ENCODE peak calls at places on chromosome 7, in ten cellular contexts. One of them, this sample, is unnamed.

GRCh38 chr7:24436131-24436920 is 136.9 kb upstream of the PALS2 start:
- DNase-seq in cardiac fibroblast: no peak
- DNase-seq in cardiac muscle cell: no peak
- DNase-seq in breast epithelium: no peak
- DNase-seq in brain microvascular endothelial cell: no peak
- DNase-seq in BE2C: no peak
- DNase-seq in AG04450: no peak
- DNase-seq in thoracic aorta: no peak
- DNase-seq in upper lobe of right lung: no peak
- DNase-seq in GM12865: no peak
- DNase-seq in this sample: no peak

GRCh38 chr7:49624611-49625010 is 148.8 kb upstream of the VWC2 start:
- DNase-seq in cardiac muscle cell: no peak
- DNase-seq in brain microvascular endothelial cell: no peak
- DNase-seq in BE2C: no peak
- DNase-seq in breast epithelium: no peak
- DNase-seq in GM12865: no peak
- DNase-seq in thoracic aorta: no peak
- DNase-seq in AG04450: no peak
- DNase-seq in cardiac fibroblast: no peak
- DNase-seq in upper lobe of right lung: no peak
- DNase-seq in this sample: no peak

GRCh38 chr7:98515201-98515600 is 101.9 kb upstream of the NPTX2 start:
- DNase-seq in upper lobe of right lung: no peak
- DNase-seq in thoracic aorta: no peak
- DNase-seq in GM12865: no peak
- DNase-seq in cardiac fibroblast: no peak
- DNase-seq in breast epithelium: no peak
- DNase-seq in brain microvascular endothelial cell: no peak
- DNase-seq in cardiac muscle cell: no peak
- DNase-seq in AG04450: no peak
- DNase-seq in BE2C: no peak
- DNase-seq in this sample: no peak

GRCh38 chr7:139669106-139670061 is 108.4 kb downstream of the HIPK2 start:
- DNase-seq in breast epithelium: no peak
- DNase-seq in GM12865: peak; percentile 47
- DNase-seq in cardiac muscle cell: no peak
- DNase-seq in BE2C: peak; percentile 48
- DNase-seq in thoracic aorta: no peak
- DNase-seq in upper lobe of right lung: no peak
- DNase-seq in cardiac fibroblast: no peak
- DNase-seq in brain microvascular endothelial cell: no peak
- DNase-seq in AG04450: no peak
- DNase-seq in this sample: no peak

GRCh38 chr7:30091431-30092386 is 43.1 kb upstream of the MTURN start:
- DNase-seq in upper lobe of right lung: no peak
- DNase-seq in cardiac fibroblast: peak; percentile 88
- DNase-seq in GM12865: no peak
- DNase-seq in thoracic aorta: no peak
- DNase-seq in cardiac muscle cell: peak; percentile 88
- DNase-seq in brain microvascular endothelial cell: no peak
- DNase-seq in breast epithelium: no peak
- DNase-seq in AG04450: peak; percentile 16
- DNase-seq in BE2C: no peak
- DNase-seq in this sample: no peak

GRCh38 chr7:119720541-119720940 is 552.4 kb upstream of the KCND2 start:
- DNase-seq in thoracic aorta: no peak
- DNase-seq in breast epithelium: no peak
- DNase-seq in BE2C: no peak
- DNase-seq in GM12865: no peak
- DNase-seq in cardiac fibroblast: peak; percentile 87
- DNase-seq in brain microvascular endothelial cell: peak; percentile 75
- DNase-seq in upper lobe of right lung: no peak
- DNase-seq in AG04450: peak; percentile 58
- DNase-seq in cardiac muscle cell: peak; percentile 86
- DNase-seq in this sample: no peak

GRCh38 chr7:40570218-40570617 is 435.4 kb downstream of the SUGCT start:
- DNase-seq in thoracic aorta: no peak
- DNase-seq in BE2C: no peak
- DNase-seq in cardiac fibroblast: peak; percentile 29
- DNase-seq in brain microvascular endothelial cell: peak; percentile 7
- DNase-seq in breast epithelium: no peak
- DNase-seq in AG04450: no peak
- DNase-seq in upper lobe of right lung: no peak
- DNase-seq in GM12865: no peak
- DNase-seq in cardiac muscle cell: peak; percentile 27
- DNase-seq in this sample: no peak

GRCh38 chr7:91242097-91242846 is 22.0 kb upstream of the FZD1 start:
- DNase-seq in breast epithelium: no peak
- DNase-seq in cardiac muscle cell: peak; percentile 24
- DNase-seq in brain microvascular endothelial cell: no peak
- DNase-seq in BE2C: no peak
- DNase-seq in upper lobe of right lung: no peak
- DNase-seq in AG04450: no peak
- DNase-seq in GM12865: no peak
- DNase-seq in thoracic aorta: no peak
- DNase-seq in cardiac fibroblast: peak; percentile 39
- DNase-seq in this sample: no peak

GRCh38 chr7:1412322-1413261 is 46.7 kb downstream of the MICALL2 start:
- DNase-seq in brain microvascular endothelial cell: peak; percentile 71
- DNase-seq in cardiac muscle cell: peak; percentile 87
- DNase-seq in thoracic aorta: no peak
- DNase-seq in BE2C: peak; percentile 97
- DNase-seq in cardiac fibroblast: peak; percentile 86
- DNase-seq in breast epithelium: peak; percentile 43
- DNase-seq in GM12865: peak; percentile 85
- DNase-seq in upper lobe of right lung: peak; percentile 93
- DNase-seq in AG04450: peak; percentile 36
- DNase-seq in this sample: peak; percentile 93
- TF ChIP-seq CTCF in brain microvascular endothelial cell: peak; percentile 59
- TF ChIP-seq CTCF in cardiac muscle cell: peak; percentile 77
- TF ChIP-seq CTCF in thoracic aorta: peak; percentile 64
- TF ChIP-seq CTCF in BE2C: peak; percentile 80
- TF ChIP-seq CTCF in cardiac fibroblast: peak; percentile 41
- TF ChIP-seq CTCF in breast epithelium: peak; percentile 46
- TF ChIP-seq CTCF in GM12865: peak; percentile 68
- TF ChIP-seq CTCF in upper lobe of right lung: peak; percentile 71
- TF ChIP-seq CTCF in AG04450: peak; percentile 63
- TF ChIP-seq CTCF in this sample: peak; percentile 82

DNA sequence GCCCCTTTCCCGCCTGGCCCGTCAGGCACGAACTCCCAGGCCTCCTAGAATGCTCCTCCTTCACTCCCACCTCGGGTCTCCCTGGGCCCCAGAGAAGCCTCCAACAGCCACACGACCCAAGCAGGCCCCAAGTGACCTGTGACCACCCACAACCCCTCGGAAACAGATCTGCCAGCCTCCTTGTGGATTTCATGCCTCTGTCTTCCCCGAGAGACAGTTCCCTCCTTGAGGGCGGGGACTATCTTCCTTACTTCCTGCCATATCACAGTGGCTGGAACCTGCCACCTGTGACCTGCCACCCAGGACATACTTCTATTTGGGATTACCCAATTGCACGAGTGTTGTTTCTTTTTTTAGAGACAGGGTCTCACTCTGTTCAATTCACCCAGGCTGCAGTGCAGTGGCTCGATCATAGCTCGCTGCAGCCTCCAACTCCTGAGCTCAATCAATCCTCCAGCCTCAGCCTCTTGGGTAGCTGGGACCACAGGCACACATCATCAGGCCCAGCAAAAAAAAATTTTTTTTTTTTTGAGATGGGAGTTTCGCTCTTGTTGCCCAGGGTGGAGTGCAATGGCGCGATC is 25.9 kb downstream of the TNRC18 start:
- DNase-seq in breast epithelium: no peak
- DNase-seq in thoracic aorta: no peak
- DNase-seq in cardiac muscle cell: no peak
- DNase-seq in AG04450: no peak
- DNase-seq in BE2C: no peak
- DNase-seq in GM12865: peak; percentile 45
- DNase-seq in upper lobe of right lung: no peak
- DNase-seq in brain microvascular endothelial cell: no peak
- DNase-seq in cardiac fibroblast: no peak
- DNase-seq in this sample: no peak
- H3K4me3 ChIP-seq in breast epithelium: peak overlapping the region; percentile 74
- H3K4me3 ChIP-seq in thoracic aorta: peak overlapping the region; percentile 63
- H3K4me3 ChIP-seq in cardiac muscle cell: no peak overlapping the region
- H3K4me3 ChIP-seq in AG04450: no peak overlapping the region
- H3K4me3 ChIP-seq in BE2C: no peak overlapping the region
- H3K4me3 ChIP-seq in GM12865: peak overlapping the region; percentile 98
- H3K4me3 ChIP-seq in upper lobe of right lung: peak overlapping the region; percentile 65
- H3K4me3 ChIP-seq in brain microvascular endothelial cell: no peak overlapping the region
- H3K4me3 ChIP-seq in cardiac fibroblast: no peak overlapping the region
- H3K4me3 ChIP-seq in this sample: no peak overlapping the region

DNA sequence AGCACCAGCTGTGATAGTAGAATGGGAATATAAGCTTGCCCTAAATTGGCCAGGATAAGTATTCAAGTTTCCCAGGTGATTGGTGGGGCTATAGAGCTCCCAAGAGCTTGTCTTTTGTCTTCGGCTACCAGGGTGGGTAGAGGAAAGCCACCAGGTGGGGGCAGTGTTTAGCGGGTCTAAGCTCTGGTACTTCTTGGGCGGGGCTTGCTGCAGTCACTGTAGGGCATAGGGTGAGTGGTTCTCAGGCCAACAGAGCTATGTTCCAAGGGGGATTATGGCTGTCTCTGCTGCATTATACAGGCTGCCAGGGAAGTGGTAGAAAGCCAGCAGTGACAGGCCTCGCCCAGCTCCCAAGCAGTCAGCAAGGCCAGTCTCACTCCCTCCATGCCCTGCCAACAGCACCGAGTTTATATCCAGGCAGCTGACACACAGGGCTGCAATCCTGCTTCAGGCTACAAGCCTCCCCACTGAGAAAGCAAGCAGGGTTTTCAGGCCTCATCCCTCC is 110.7 kb downstream of the ZNF467 start:
- DNase-seq in cardiac muscle cell: peak; percentile 79
- DNase-seq in BE2C: peak; percentile 90
- DNase-seq in cardiac fibroblast: peak; percentile 75
- DNase-seq in breast epithelium: no peak
- DNase-seq in thoracic aorta: peak; percentile 6
- DNase-seq in GM12865: peak; percentile 80
- DNase-seq in upper lobe of right lung: peak; percentile 77
- DNase-seq in brain microvascular endothelial cell: peak; percentile 49
- DNase-seq in AG04450: no peak
- DNase-seq in this sample: peak; percentile 84
- TF ChIP-seq CTCF in cardiac muscle cell: peak; percentile 72
- TF ChIP-seq CTCF in BE2C: peak; percentile 89
- TF ChIP-seq CTCF in cardiac fibroblast: peak; percentile 64
- TF ChIP-seq CTCF in breast epithelium: peak; percentile 28
- TF ChIP-seq CTCF in thoracic aorta: peak; percentile 8
- TF ChIP-seq CTCF in GM12865: peak; percentile 76
- TF ChIP-seq CTCF in upper lobe of right lung: peak; percentile 53
- TF ChIP-seq CTCF in brain microvascular endothelial cell: peak; percentile 80
- TF ChIP-seq CTCF in AG04450: peak; percentile 56
- TF ChIP-seq CTCF in this sample: no peak

DNA sequence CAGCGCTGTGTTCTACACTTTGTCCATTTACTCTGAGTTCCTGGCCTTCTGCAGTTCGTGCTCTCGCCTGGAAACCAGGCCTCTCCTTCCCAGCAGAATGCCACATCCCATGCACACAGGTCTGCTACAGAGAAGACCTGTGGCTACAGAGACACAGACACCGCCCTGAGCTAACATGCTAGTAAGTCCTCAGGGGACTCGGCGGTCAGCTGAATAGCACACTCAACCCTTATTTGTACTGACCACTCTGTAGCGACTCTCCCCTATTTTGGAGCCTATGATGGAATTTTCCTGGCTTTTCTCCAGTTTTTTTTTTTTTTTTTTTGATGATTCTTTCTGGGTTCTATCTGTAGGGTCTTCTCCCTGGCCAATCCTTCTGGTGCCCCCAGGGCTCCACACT is 12.8 kb downstream of the CREB3L2 start:
- DNase-seq in BE2C: no peak
- DNase-seq in GM12865: no peak
- DNase-seq in AG04450: no peak
- DNase-seq in brain microvascular endothelial cell: no peak
- DNase-seq in cardiac muscle cell: no peak
- DNase-seq in cardiac fibroblast: no peak
- DNase-seq in thoracic aorta: no peak
- DNase-seq in upper lobe of right lung: no peak
- DNase-seq in breast epithelium: no peak
- DNase-seq in this sample: no peak
- H3K4me3 ChIP-seq in BE2C: no peak overlapping the region
- H3K4me3 ChIP-seq in GM12865: no peak overlapping the region
- H3K4me3 ChIP-seq in AG04450: no peak overlapping the region
- H3K4me3 ChIP-seq in brain microvascular endothelial cell: no peak overlapping the region
- H3K4me3 ChIP-seq in cardiac muscle cell: no peak overlapping the region
- H3K4me3 ChIP-seq in cardiac fibroblast: no peak overlapping the region
- H3K4me3 ChIP-seq in thoracic aorta: peak overlapping the region; percentile 50
- H3K4me3 ChIP-seq in upper lobe of right lung: no peak overlapping the region
- H3K4me3 ChIP-seq in breast epithelium: no peak overlapping the region
- H3K4me3 ChIP-seq in this sample: no peak overlapping the region

GRCh38 chr7:1378610-1379180 is 80.6 kb downstream of the MICALL2 start:
- DNase-seq in AG04450: no peak
- DNase-seq in GM12865: no peak
- DNase-seq in upper lobe of right lung: no peak
- DNase-seq in BE2C: no peak
- DNase-seq in cardiac fibroblast: no peak
- DNase-seq in breast epithelium: no peak
- DNase-seq in cardiac muscle cell: no peak
- DNase-seq in brain microvascular endothelial cell: no peak
- DNase-seq in thoracic aorta: no peak
- DNase-seq in this sample: no peak

GRCh38 chr7:1380211-1380815 is 79.0 kb downstream of the MICALL2 start:
- DNase-seq in AG04450: no peak
- DNase-seq in cardiac muscle cell: no peak
- DNase-seq in brain microvascular endothelial cell: no peak
- DNase-seq in cardiac fibroblast: no peak
- DNase-seq in GM12865: no peak
- DNase-seq in thoracic aorta: no peak
- DNase-seq in upper lobe of right lung: no peak
- DNase-seq in BE2C: no peak
- DNase-seq in breast epithelium: no peak
- DNase-seq in this sample: no peak

GRCh38 chr7:1380821-1381580 is 78.3 kb downstream of the MICALL2 start:
- DNase-seq in thoracic aorta: no peak
- DNase-seq in brain microvascular endothelial cell: no peak
- DNase-seq in GM12865: no peak
- DNase-seq in upper lobe of right lung: no peak
- DNase-seq in cardiac fibroblast: no peak
- DNase-seq in breast epithelium: no peak
- DNase-seq in BE2C: no peak
- DNase-seq in cardiac muscle cell: no peak
- DNase-seq in AG04450: no peak
- DNase-seq in this sample: no peak

GRCh38 chr7:1379202-1379601 is 80.1 kb downstream of the MICALL2 start:
- DNase-seq in cardiac muscle cell: no peak
- DNase-seq in AG04450: no peak
- DNase-seq in thoracic aorta: no peak
- DNase-seq in brain microvascular endothelial cell: no peak
- DNase-seq in upper lobe of right lung: no peak
- DNase-seq in cardiac fibroblast: no peak
- DNase-seq in breast epithelium: no peak
- DNase-seq in GM12865: no peak
- DNase-seq in BE2C: no peak
- DNase-seq in this sample: no peak

GRCh38 chr7:1377111-1377909 is 82.0 kb downstream of the MICALL2 start:
- DNase-seq in thoracic aorta: no peak
- DNase-seq in AG04450: no peak
- DNase-seq in upper lobe of right lung: no peak
- DNase-seq in brain microvascular endothelial cell: no peak
- DNase-seq in breast epithelium: no peak
- DNase-seq in GM12865: no peak
- DNase-seq in cardiac fibroblast: no peak
- DNase-seq in BE2C: no peak
- DNase-seq in cardiac muscle cell: no peak
- DNase-seq in this sample: no peak
- TF ChIP-seq CTCF in thoracic aorta: no peak
- TF ChIP-seq CTCF in AG04450: no peak
- TF ChIP-seq CTCF in upper lobe of right lung: no peak
- TF ChIP-seq CTCF in brain microvascular endothelial cell: no peak
- TF ChIP-seq CTCF in breast epithelium: no peak
- TF ChIP-seq CTCF in GM12865: no peak
- TF ChIP-seq CTCF in cardiac fibroblast: no peak
- TF ChIP-seq CTCF in BE2C: peak; percentile 14
- TF ChIP-seq CTCF in cardiac muscle cell: no peak
- TF ChIP-seq CTCF in this sample: no peak